ENCODE peak calls at places on chromosomes 13 and 19, in eight cellular contexts. J is astrocyte of the cerebellum; G is prostate gland; I is stimulated activated CD4-positive, alpha-beta T cell treated with anti-CD3 and anti-CD28 coated beads, Interleukin-1b, Interleukin-23, amount 100 ng/mL, for 1 hour; B is heart right ventricle; K is NCI-H1048; U is frontal cortex; S is progenitor cell of endocrine pancreas. P is an unnamed sample.

GRCh38 chr19:19224852-19225494 is 13.2 kb downstream of the NCAN start:
- DNase-seq in J (no peak), G (peak), I (peak), B (peak), K (peak), U (peak), S (peak), P (peak)

GRCh38 chr13:98542568-98543379 is 34.1 kb downstream of the STK24 start:
- DNase-seq in J (no peak), G (no peak), I (no peak), B (no peak), K (no peak), U (no peak), S (no peak), P (no peak)

GRCh38 chr13:75308222-75308621 is 173.7 kb downstream of the TBC1D4 start:
- DNase-seq in J (no peak), G (no peak), I (no peak), B (no peak), K (no peak), U (no peak), S (no peak), P (no peak)

GRCh38 chr19:35846038-35846668 is 6.2 kb downstream of the NPHS1 start:
- DNase-seq in J (no peak), G (no peak), I (no peak), B (no peak), K (no peak), U (peak), S (no peak), P (no peak)

GRCh38 chr19:49592486-49593232 is 1.7 kb downstream of the PRR12 start:
- DNase-seq in J (no peak), G (no peak), I (no peak), B (no peak), K (no peak), U (no peak), S (no peak), P (no peak)

GRCh38 chr19:44905437-44906160 is at the start of gene APOE:
- DNase-seq in J (no peak), G (no peak), I (no peak), B (no peak), K (no peak), U (peak), S (no peak), P (no peak)

GRCh38 chr19:16185925-16186234 is 670 bp downstream of the FAM32A start:
- DNase-seq in J (no peak), G (peak), I (no peak), B (no peak), K (no peak), U (no peak), S (no peak), P (no peak)

GRCh38 chr19:47608908-47609879 is at the start of gene BICRA:
- DNase-seq in J (peak), G (peak), I (peak), B (peak), K (peak), U (peak), S (peak), P (peak)

GRCh38 chr19:16429066-16429758 is 42.6 kb downstream of the EPS15L1 start:
- DNase-seq in J (no peak), G (peak), I (no peak), B (peak), K (no peak), U (peak), S (no peak), P (peak)

P was measured in left lung.